ENCODE peak calls at places on chromosomes 11 and 22, in ten cellular contexts. B is right lobe of liver; Y is NCI-H69; N is endothelial cell; W is Calu3; D is stimulated activated CD8-positive, alpha-beta memory T cell treated with anti-CD3 and anti-CD28 coated beads, Interleukin-15, amount 100 ng/mL, for 1 hour; U is SHP77; J is NT2/D1; Z is fibroblast of gingiva; X is activated CD4-positive, alpha-beta T cell treated with anti-CD3 and anti-CD28 coated beads, Interleukin-2, amount 10 ng/mL, durations not matched to agents 7 days and 5 days. C is an unnamed sample.

GRCh38 chr22:45511847-45512261 is 9.2 kb downstream of the FBLN1 start:
- DNase-seq in N (no peak), J (no peak), Y (peak), X (no peak), U (no peak), W (no peak), Z (peak), B (no peak), D (no peak), C (no peak)

GRCh38 chr11:25515576-25515975 is 816.4 kb upstream of the ANO3 start:
- DNase-seq in U (no peak), N (no peak), X (no peak), B (no peak), D (no peak), Y (no peak), Z (no peak), W (no peak), J (no peak), C (no peak)

GRCh38 chr11:12435264-12435663 is 57.9 kb downstream of the PARVA start:
- DNase-seq in B (no peak), N (no peak), D (no peak), Y (no peak), Z (no peak), W (no peak), X (no peak), U (no peak), J (no peak), C (no peak)

GRCh38 chr22:39212721-39213376 is 31.9 kb downstream of the PDGFB start:
- DNase-seq in J (no peak), N (no peak), W (peak), Z (no peak), X (no peak), U (no peak), D (no peak), Y (no peak), B (no peak), C (no peak)

GRCh38 chr22:29683536-29683935 is 36.3 kb upstream of the CABP7 start:
- DNase-seq in N (no peak), B (no peak), X (no peak), W (no peak), U (no peak), J (no peak), Z (no peak), D (no peak), Y (no peak), C (no peak)

GRCh38 chr11:118003021-118003423 is 16.8 kb downstream of the IL10RA start:
- DNase-seq in B (no peak), D (no peak), Y (no peak), Z (no peak), U (no peak), N (no peak), W (no peak), X (peak), J (no peak), C (no peak)

GRCh38 chr11:35511666-35512065 is 13.8 kb downstream of the PAMR1 start:
- DNase-seq in U (no peak), Z (peak), W (no peak), X (no peak), N (no peak), Y (peak), D (no peak), B (no peak), J (no peak), C (no peak)

GRCh38 chr11:111764621-111765020 is 1.6 kb downstream of the PPP2R1B start:
- DNase-seq in X (no peak), Y (no peak), J (no peak), W (no peak), Z (no peak), D (no peak), N (no peak), B (no peak), U (no peak), C (no peak)

GRCh38 chr22:20494978-20495860 is at the start of gene KLHL22:
- DNase-seq in X (peak), B (peak), J (no peak), Y (peak), U (peak), Z (peak), W (peak), N (peak), D (no peak), C (no peak)

GRCh38 chr22:37609240-37610152 is 862 bp downstream of the GGA1 start:
- DNase-seq in W (no peak), U (no peak), B (no peak), N (no peak), D (no peak), X (no peak), Z (no peak), J (no peak), Y (no peak), C (no peak)

GRCh38 chr11:6570691-6571427 is 32.6 kb downstream of the RRP8 start:
- DNase-seq in U (no peak), J (no peak), W (no peak), D (no peak), B (no peak), X (no peak), Z (no peak), Y (no peak), N (no peak), C (no peak)

GRCh38 chr11:57424802-57425564 is 1.9 kb downstream of the SLC43A3 start:
- DNase-seq in U (no peak), Z (peak), W (peak), B (peak), N (no peak), J (no peak), X (peak), Y (peak), D (peak), C (no peak)

GRCh38 chr22:48754611-48755331 is 1072.9 kb downstream of the BRD1 start:
- DNase-seq in W (no peak), U (no peak), J (no peak), N (no peak), Z (no peak), X (no peak), B (no peak), Y (no peak), D (no peak), C (no peak)

GRCh38 chr11:121722431-121723256 is 269.9 kb upstream of the SORL1-AS1 start:
- DNase-seq in N (peak), U (peak), B (peak), Y (peak), D (no peak), X (no peak), J (peak), W (peak), Z (peak), C (peak)

GRCh38 chr22:27370281-27370680 is 431.3 kb downstream of the MN1 start:
- DNase-seq in X (no peak), N (no peak), U (no peak), W (no peak), Z (no peak), J (no peak), Y (no peak), D (no peak), B (no peak), C (no peak)

GRCh38 chr11:12414641-12415040 is 37.3 kb downstream of the PARVA start:
- DNase-seq in D (no peak), J (no peak), Y (no peak), U (no peak), B (no peak), X (no peak), W (no peak), N (no peak), Z (peak), C (no peak)

GRCh38 chr11:121236115-121237001 is 56.2 kb upstream of the SC5D start:
- DNase-seq in N (no peak), J (no peak), X (no peak), B (no peak), U (no peak), Z (no peak), W (no peak), Y (peak), D (no peak), C (no peak)